ENCODE peak calls at places on chromosomes 16 and 17, in seven cellular contexts. One of them, this sample, is unnamed.

GRCh38 chr17:34155947-34156346 is 99.1 kb upstream of the CCL2 start:
- DNase-seq in NCI-H774: no peak
- DNase-seq in BE2C: no peak
- DNase-seq in AG08395: no peak
- DNase-seq in A673: no peak
- DNase-seq in kidney glomerular epithelial cell: no peak
- DNase-seq in heart left ventricle: no peak
- DNase-seq in this sample: no peak

GRCh38 chr17:1928976-1929375 is 96.2 kb downstream of the RTN4RL1 start:
- DNase-seq in NCI-H774: no peak
- DNase-seq in BE2C: peak
- DNase-seq in AG08395: no peak
- DNase-seq in A673: no peak
- DNase-seq in kidney glomerular epithelial cell: no peak
- DNase-seq in heart left ventricle: peak
- DNase-seq in this sample: peak

GRCh38 chr16:23557779-23558330 is 328 bp downstream of the UBFD1 start:
- DNase-seq in NCI-H774: no peak
- DNase-seq in BE2C: no peak
- DNase-seq in AG08395: peak
- DNase-seq in A673: no peak
- DNase-seq in kidney glomerular epithelial cell: no peak
- DNase-seq in heart left ventricle: no peak
- DNase-seq in this sample: peak

GRCh38 chr16:1979271-1980025 is 1.8 kb downstream of the NOXO1 start:
- DNase-seq in NCI-H774: peak
- DNase-seq in BE2C: no peak
- DNase-seq in AG08395: no peak
- DNase-seq in A673: no peak
- DNase-seq in kidney glomerular epithelial cell: no peak
- DNase-seq in heart left ventricle: no peak
- DNase-seq in this sample: no peak

GRCh38 chr17:72346306-72346705 is 225.5 kb downstream of the SOX9 start:
- DNase-seq in NCI-H774: peak
- DNase-seq in BE2C: no peak
- DNase-seq in AG08395: no peak
- DNase-seq in A673: no peak
- DNase-seq in kidney glomerular epithelial cell: no peak
- DNase-seq in heart left ventricle: no peak
- DNase-seq in this sample: no peak

GRCh38 chr17:2904135-2904534 is 107.9 kb downstream of the RAP1GAP2 start:
- DNase-seq in NCI-H774: no peak
- DNase-seq in BE2C: peak
- DNase-seq in AG08395: peak
- DNase-seq in A673: no peak
- DNase-seq in kidney glomerular epithelial cell: no peak
- DNase-seq in heart left ventricle: peak
- DNase-seq in this sample: peak

GRCh38 chr17:41621916-41622315 is 2.5 kb downstream of the KRT17 start:
- DNase-seq in NCI-H774: no peak
- DNase-seq in BE2C: no peak
- DNase-seq in AG08395: no peak
- DNase-seq in A673: no peak
- DNase-seq in kidney glomerular epithelial cell: no peak
- DNase-seq in heart left ventricle: no peak
- DNase-seq in this sample: no peak

GRCh38 chr17:60618854-60619253 is 18.9 kb downstream of the PPM1D start:
- DNase-seq in NCI-H774: no peak
- DNase-seq in BE2C: no peak
- DNase-seq in AG08395: no peak
- DNase-seq in A673: no peak
- DNase-seq in kidney glomerular epithelial cell: no peak
- DNase-seq in heart left ventricle: no peak
- DNase-seq in this sample: no peak

GRCh38 chr17:77476006-77476405 is 335.2 kb downstream of the SEC14L1 start:
- DNase-seq in NCI-H774: no peak
- DNase-seq in BE2C: peak
- DNase-seq in AG08395: no peak
- DNase-seq in A673: no peak
- DNase-seq in kidney glomerular epithelial cell: no peak
- DNase-seq in heart left ventricle: no peak
- DNase-seq in this sample: no peak

GRCh38 chr16:83713597-83713996 is 94.2 kb upstream of the HSBP1 start:
- DNase-seq in NCI-H774: no peak
- DNase-seq in BE2C: peak
- DNase-seq in AG08395: no peak
- DNase-seq in A673: peak
- DNase-seq in kidney glomerular epithelial cell: no peak
- DNase-seq in heart left ventricle: no peak
- DNase-seq in this sample: no peak

GRCh38 chr17:1629647-1630310 is 1.1 kb upstream of the SLC43A2 start:
- DNase-seq in NCI-H774: no peak
- DNase-seq in BE2C: peak
- DNase-seq in AG08395: peak
- DNase-seq in A673: peak
- DNase-seq in kidney glomerular epithelial cell: no peak
- DNase-seq in heart left ventricle: peak
- DNase-seq in this sample: peak

GRCh38 chr17:60383379-60383778 is 8.6 kb downstream of the USP32 start:
- DNase-seq in NCI-H774: peak
- DNase-seq in BE2C: no peak
- DNase-seq in AG08395: no peak
- DNase-seq in A673: no peak
- DNase-seq in kidney glomerular epithelial cell: no peak
- DNase-seq in heart left ventricle: no peak
- DNase-seq in this sample: no peak

GRCh38 chr16:66568355-66568754 is 2.1 kb downstream of the CMTM1 start:
- DNase-seq in NCI-H774: no peak
- DNase-seq in BE2C: no peak
- DNase-seq in AG08395: no peak
- DNase-seq in A673: no peak
- DNase-seq in kidney glomerular epithelial cell: no peak
- DNase-seq in heart left ventricle: no peak
- DNase-seq in this sample: no peak

GRCh38 chr17:76791053-76791980 is 53.4 kb downstream of the MFSD11 start:
- DNase-seq in NCI-H774: peak
- DNase-seq in BE2C: peak
- DNase-seq in AG08395: peak
- DNase-seq in A673: peak
- DNase-seq in kidney glomerular epithelial cell: no peak
- DNase-seq in heart left ventricle: no peak
- DNase-seq in this sample: no peak

GRCh38 chr16:4306439-4307214 is 9.2 kb upstream of the GLIS2 start:
- DNase-seq in NCI-H774: no peak
- DNase-seq in BE2C: peak
- DNase-seq in AG08395: no peak
- DNase-seq in A673: no peak
- DNase-seq in kidney glomerular epithelial cell: peak
- DNase-seq in heart left ventricle: no peak
- DNase-seq in this sample: peak

GRCh38 chr16:11080327-11080967 is 136.1 kb downstream of the CLEC16A start:
- DNase-seq in NCI-H774: no peak
- DNase-seq in BE2C: no peak
- DNase-seq in AG08395: no peak
- DNase-seq in A673: no peak
- DNase-seq in kidney glomerular epithelial cell: no peak
- DNase-seq in heart left ventricle: no peak
- DNase-seq in this sample: peak

GRCh38 chr17:56557682-56558081 is 35.8 kb upstream of the NOG start:
- DNase-seq in NCI-H774: no peak
- DNase-seq in BE2C: no peak
- DNase-seq in AG08395: no peak
- DNase-seq in A673: no peak
- DNase-seq in kidney glomerular epithelial cell: no peak
- DNase-seq in heart left ventricle: no peak
- DNase-seq in this sample: no peak